ENCODE peak calls at places on chromosomes 12 and 14, in four cellular contexts. Z, R, M and W are unnamed samples.

GRCh38 chr14:102819790-102820330 is 42.6 kb downstream of the TRAF3 start:
- DNase-seq in Z (no peak), R (no peak), M (no peak), W (no peak)

GRCh38 chr12:46664771-46665287 is 161.0 kb downstream of the SLC38A4 start:
- DNase-seq in Z (peak), R (no peak), M (peak), W (no peak)

GRCh38 chr12:46219147-46219891 is 49.5 kb downstream of the SLC38A1 start:
- DNase-seq in Z (no peak), R (no peak), M (no peak), W (no peak)

GRCh38 chr12:66188584-66189475 is at the start of gene IRAK3:
- DNase-seq in Z (peak), R (peak), M (peak), W (no peak)

GRCh38 chr12:115037830-115038229 is 353.9 kb upstream of the TBX3 start:
- DNase-seq in Z (no peak), R (no peak), M (no peak), W (no peak)

GRCh38 chr14:58746261-58746660 is 108.5 kb downstream of the DACT1 start:
- DNase-seq in Z (no peak), R (no peak), M (no peak), W (no peak)

GRCh38 chr14:97180304-97181200 is 383.4 kb downstream of the VRK1 start:
- DNase-seq in Z (no peak), R (no peak), M (no peak), W (no peak)

GRCh38 chr12:6852651-6853354 is 853 bp downstream of the USP5 start:
- DNase-seq in Z (peak), R (peak), M (peak), W (peak)

GRCh38 chr14:100610511-100611217 is 23.4 kb upstream of the BEGAIN start:
- DNase-seq in Z (no peak), R (no peak), M (no peak), W (no peak)

GRCh38 chr14:59394268-59394667 is 70.9 kb downstream of the GPR135 start:
- DNase-seq in Z (no peak), R (no peak), M (no peak), W (no peak)

GRCh38 chr14:23025181-23025788 is 9.4 kb downstream of the PSMB5 start:
- DNase-seq in Z (no peak), R (no peak), M (no peak), W (no peak)

GRCh38 chr12:91577586-91578539 is 395.2 kb upstream of the DCN start:
- DNase-seq in Z (peak), R (no peak), M (no peak), W (no peak)

GRCh38 chr12:109053382-109054123 is 1.2 kb downstream of the USP30 start:
- DNase-seq in Z (peak), R (no peak), M (peak), W (peak)

GRCh38 chr14:35416108-35416750 is 11.7 kb upstream of the NFKBIA start:
- DNase-seq in Z (no peak), R (no peak), M (peak), W (peak)

GRCh38 chr12:1777798-1778197 is 42.6 kb upstream of the LRTM2 start:
- DNase-seq in Z (no peak), R (no peak), M (no peak), W (no peak)

GRCh38 chr14:102838531-102838930 is 61.3 kb downstream of the TRAF3 start:
- DNase-seq in Z (no peak), R (no peak), M (no peak), W (no peak)

GRCh38 chr14:35789651-35790050 is 19.4 kb downstream of the RALGAPA1 start:
- DNase-seq in Z (no peak), R (no peak), M (peak), W (peak)

GRCh38 chr14:67940894-67941455 is 121.4 kb downstream of the RAD51B start:
- DNase-seq in Z (peak), R (no peak), M (no peak), W (no peak)

GRCh38 chr12:117188961-117189724 is 1.1 kb downstream of the FBXO21 start:
- DNase-seq in Z (peak), R (no peak), M (no peak), W (no peak)

GRCh38 chr12:89574736-89575208 is 48.9 kb upstream of the POC1B start:
- DNase-seq in Z (peak), R (no peak), M (no peak), W (no peak)

GRCh38 chr12:52231305-52232232 is 1.5 kb upstream of the KRT7 start:
- DNase-seq in Z (no peak), R (no peak), M (no peak), W (no peak)

GRCh38 chr12:51238510-51239334 is at the start of gene DAZAP2:
- DNase-seq in Z (peak), R (peak), M (peak), W (peak)

GRCh38 chr14:44833376-44833775 is 128.4 kb downstream of the KLHL28 start:
- DNase-seq in Z (no peak), R (no peak), M (no peak), W (no peak)

GRCh38 chr12:100926669-100927248 is 132.2 kb downstream of the ANO4 start:
- DNase-seq in Z (no peak), R (no peak), M (no peak), W (no peak)

GRCh38 chr14:81562818-81563217 is 29.2 kb upstream of the SEL1L start:
- DNase-seq in Z (no peak), R (no peak), M (no peak), W (no peak)

GRCh38 chr14:79465651-79466050 is 745.7 kb downstream of the DIO2 start:
- DNase-seq in Z (no peak), R (no peak), M (no peak), W (no peak)

GRCh38 chr14:54652188-54652889 is 85.4 kb downstream of the SAMD4A start:
- DNase-seq in Z (no peak), R (no peak), M (no peak), W (no peak)

GRCh38 chr14:102789349-102789748 is 12.1 kb downstream of the TRAF3 start:
- DNase-seq in Z (no peak), R (no peak), M (no peak), W (no peak)

GRCh38 chr12:11836282-11836963 is 186.9 kb downstream of the ETV6 start:
- DNase-seq in Z (peak), R (peak), M (peak), W (no peak)

GRCh38 chr14:58430156-58430555 is 2.6 kb downstream of the KIAA0586 start:
- DNase-seq in Z (no peak), R (no peak), M (no peak), W (no peak)

GRCh38 chr12:96070670-96071279 is 35.4 kb upstream of the LTA4H start:
- DNase-seq in Z (peak), R (no peak), M (no peak), W (no peak)

GRCh38 chr12:96134200-96134599 is 60.0 kb upstream of the ELK3 start:
- DNase-seq in Z (no peak), R (no peak), M (no peak), W (peak)

GRCh38 chr14:71240154-71240553 is 332.9 kb downstream of the PCNX1 start:
- DNase-seq in Z (no peak), R (no peak), M (no peak), W (no peak)

GRCh38 chr12:52581481-52581880 is 7.8 kb upstream of the KRT74 start:
- DNase-seq in Z (no peak), R (no peak), M (no peak), W (no peak)